ENCODE peak calls at places on chromosomes 16 and 17, in four cellular contexts. B is WTC11, Z is SK-N-SH, P is K562. G is an unnamed sample.

GRCh38 chr16:88868974-88869672 is 2.7 kb upstream of the PABPN1L start:
- DNase-seq in P (no peak), Z (no peak), B (no peak), G (no peak)

GRCh38 chr17:74089869-74090464 is 113.5 kb upstream of the RPL38 start:
- DNase-seq in B (peak), P (peak), Z (peak), G (peak)

GRCh38 chr17:13813347-13814240 is 211.9 kb upstream of the HS3ST3A1 start:
- DNase-seq in Z (no peak), B (no peak), P (no peak), G (peak)

GRCh38 chr16:76278976-76279375 is 1.8 kb downstream of the CNTNAP4 start:
- DNase-seq in Z (peak), B (no peak), P (no peak), G (peak)

GRCh38 chr17:44354582-44355309 is 8.9 kb downstream of the FAM171A2 start:
- DNase-seq in P (peak), Z (no peak), B (peak), G (no peak)

GRCh38 chr16:88570691-88571092 is 489 bp downstream of the ZC3H18 start:
- DNase-seq in P (peak), B (no peak), Z (no peak), G (no peak)

GRCh38 chr16:7124242-7124641 is 208.4 kb upstream of the RBFOX1 start:
- DNase-seq in Z (no peak), B (no peak), P (no peak), G (no peak)

GRCh38 chr17:40984226-40984625 is at the start of gene KRT40:
- DNase-seq in B (no peak), P (no peak), Z (no peak), G (no peak)

GRCh38 chr17:18920911-18921441 is 31.0 kb upstream of the SLC5A10 start:
- DNase-seq in Z (no peak), B (no peak), P (no peak), G (peak)

GRCh38 chr16:1078579-1079021 is 6.1 kb downstream of the SSTR5 start:
- DNase-seq in P (no peak), B (no peak), Z (no peak), G (peak)

GRCh38 chr17:4110152-4110551 is 32.7 kb downstream of the ZZEF1 start:
- DNase-seq in B (no peak), Z (no peak), P (no peak), G (no peak)

GRCh38 chr17:68564415-68565111 is 36.6 kb downstream of the FAM20A start:
- DNase-seq in B (no peak), Z (no peak), P (no peak), G (no peak)

GRCh38 chr17:47844814-47845453 is 3.9 kb upstream of the SCRN2 start:
- DNase-seq in P (no peak), B (no peak), Z (peak), G (no peak)

GRCh38 chr17:82949361-82949760 is 109.5 kb upstream of the ZNF750 start:
- DNase-seq in P (no peak), B (no peak), Z (no peak), G (no peak)

GRCh38 chr16:19116711-19117449 is 3.1 kb downstream of the ITPRIPL2 start:
- DNase-seq in B (no peak), Z (no peak), P (no peak), G (no peak)

GRCh38 chr17:58565389-58566311 is 51.2 kb upstream of the MTMR4 start:
- DNase-seq in Z (no peak), P (no peak), B (peak), G (no peak)

GRCh38 chr16:13680021-13680672 is 239.8 kb upstream of the ERCC4 start:
- DNase-seq in B (no peak), Z (no peak), P (no peak), G (no peak)

GRCh38 chr17:46772013-46772878 is 46.2 kb downstream of the WNT3 start:
- DNase-seq in B (peak), P (no peak), Z (no peak), G (peak)

GRCh38 chr16:56011808-56012478 is 136.8 kb upstream of the CES5A start:
- DNase-seq in B (no peak), P (no peak), Z (no peak), G (no peak)

GRCh38 chr17:44688200-44688599 is 1.4 kb downstream of the CCDC43 start:
- DNase-seq in P (no peak), B (no peak), Z (no peak), G (no peak)

GRCh38 chr17:30555942-30556341 is 78.7 kb downstream of the GOSR1 start:
- DNase-seq in B (no peak), P (no peak), Z (no peak), G (no peak)

GRCh38 chr16:19236561-19236960 is 49.0 kb upstream of the CLEC19A start:
- DNase-seq in P (no peak), Z (no peak), B (no peak), G (peak)

GRCh38 chr17:3695723-3696411 is at the start of gene P2RX5:
- DNase-seq in P (peak), B (peak), Z (peak), G (no peak)

GRCh38 chr17:77476498-77476897 is 335.7 kb downstream of the SEC14L1 start:
- DNase-seq in P (no peak), Z (no peak), B (no peak), G (no peak)

GRCh38 chr16:72191551-72191950 is 19.6 kb upstream of the PMFBP1 start:
- DNase-seq in B (no peak), Z (no peak), P (no peak), G (no peak)

GRCh38 chr17:82970067-82970466 is 109.3 kb upstream of the METRNL start:
- DNase-seq in B (no peak), Z (no peak), P (no peak), G (no peak)

GRCh38 chr17:74350486-74350885 is 11.2 kb downstream of the BTBD17 start:
- DNase-seq in Z (no peak), P (no peak), B (no peak), G (no peak)

GRCh38 chr17:74325743-74326379 is at the start of gene KIF19:
- DNase-seq in Z (peak), P (peak), B (peak), G (no peak)

GRCh38 chr16:72066747-72067146 is 3.7 kb downstream of the HPR start:
- DNase-seq in Z (peak), B (no peak), P (peak), G (peak)

GRCh38 chr16:57242650-57243049 is 2.4 kb upstream of the ARL2BP start:
- DNase-seq in B (no peak), Z (no peak), P (no peak), G (no peak)

GRCh38 chr17:43608313-43608712 is 53.4 kb downstream of the MEOX1 start:
- DNase-seq in B (no peak), P (no peak), Z (no peak), G (no peak)

GRCh38 chr17:49157784-49158183 is 25.2 kb downstream of the B4GALNT2 start:
- DNase-seq in Z (no peak), P (no peak), B (no peak), G (no peak)

GRCh38 chr16:29811896-29812665 is at the start of gene PRRT2:
- DNase-seq in Z (peak), P (peak), B (peak), G (no peak)

GRCh38 chr16:22623351-22623781 is 112.7 kb downstream of the NPIPB5 start:
- DNase-seq in P (no peak), B (no peak), Z (no peak), G (no peak)

GRCh38 chr16:89346869-89347268 is 129.4 kb downstream of the ZNF778 start:
- DNase-seq in B (no peak), P (no peak), Z (no peak), G (no peak)

GRCh38 chr16:19102187-19102872 is 11.4 kb upstream of the ITPRIPL2 start:
- DNase-seq in Z (no peak), P (no peak), B (no peak), G (no peak)

GRCh38 chr16:50213939-50214519 is 52.3 kb upstream of the ADCY7 start:
- DNase-seq in Z (peak), P (peak), B (no peak), G (peak)

DNA sequence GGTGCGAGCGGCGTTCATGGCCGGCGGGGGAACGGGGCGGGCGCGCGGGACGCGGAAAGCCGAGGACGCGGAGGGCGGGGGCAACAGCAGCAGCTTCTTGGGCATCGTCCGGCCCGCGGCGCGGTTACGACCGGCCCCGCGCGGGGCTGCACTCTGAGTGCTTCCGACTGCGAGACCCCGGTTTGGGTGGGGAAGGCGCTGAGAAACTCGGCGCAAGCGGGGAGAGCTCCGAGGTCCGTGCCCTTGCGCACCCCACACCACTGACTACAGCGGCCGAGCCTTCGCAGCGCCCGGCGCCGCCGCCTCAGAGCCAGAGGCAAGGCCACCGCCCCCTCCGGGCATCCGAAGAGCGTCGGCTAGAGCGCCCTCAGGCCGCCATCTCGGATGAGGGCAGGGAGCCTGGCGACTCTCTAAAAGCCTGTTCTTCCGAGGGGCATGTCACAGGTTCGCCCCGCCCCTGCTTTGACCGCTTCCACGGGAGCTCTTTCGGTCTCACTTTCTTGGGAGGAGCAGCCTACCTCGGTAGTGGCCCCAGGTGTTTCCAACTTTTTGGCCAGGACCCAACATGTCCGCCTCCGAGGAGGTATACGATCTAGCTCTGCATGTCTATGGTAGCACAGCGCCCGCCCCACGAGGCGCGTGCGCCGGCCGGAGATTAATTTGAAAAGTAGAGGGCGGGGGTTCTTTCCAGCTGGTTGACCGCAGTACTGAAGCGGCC is at the start of gene PRPSAP1:
- DNase-seq in Z (peak), B (peak), P (peak), G (peak)
- TF ChIP-seq FOXJ3 in Z (peak), B (no peak), P (no peak), G (peak)

DNA sequence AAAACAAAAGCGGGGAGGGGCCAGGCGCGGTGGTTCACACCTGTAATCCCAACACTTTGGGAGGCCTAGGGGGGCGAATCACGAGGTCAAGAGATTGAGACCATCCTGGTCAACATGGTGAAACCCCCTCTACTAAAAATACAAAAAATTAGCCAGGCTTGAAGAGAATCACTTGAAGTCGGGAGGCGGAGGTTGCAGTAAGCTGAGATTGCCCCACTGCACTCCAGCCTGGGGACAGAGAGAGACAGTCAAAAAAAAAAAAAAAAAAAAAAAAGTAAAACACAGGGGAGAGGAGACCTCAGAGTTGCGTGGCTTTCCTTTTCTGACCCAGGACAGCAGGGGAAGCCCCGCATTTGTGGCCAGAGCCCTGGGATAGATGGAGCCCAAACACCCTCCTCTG is 19.9 kb downstream of the ACTG1 start:
- DNase-seq in P (no peak), B (no peak), Z (no peak), G (no peak)
- TF ChIP-seq FOXJ3 in P (no peak), B (no peak), Z (no peak), G (no peak)

GRCh38 chr17:66580601-66581385 is 254.1 kb upstream of the CACNG5 start:
- DNase-seq in P (no peak), Z (peak), B (no peak), G (no peak)

GRCh38 chr17:66578781-66579489 is 256.0 kb upstream of the CACNG5 start:
- DNase-seq in P (no peak), B (no peak), Z (no peak), G (no peak)

GRCh38 chr17:66583112-66583748 is 251.7 kb upstream of the CACNG5 start:
- DNase-seq in Z (no peak), P (no peak), B (no peak), G (no peak)

GRCh38 chr17:66582373-66583111 is 252.4 kb upstream of the CACNG5 start:
- DNase-seq in Z (no peak), B (no peak), P (no peak), G (peak)

DNA sequence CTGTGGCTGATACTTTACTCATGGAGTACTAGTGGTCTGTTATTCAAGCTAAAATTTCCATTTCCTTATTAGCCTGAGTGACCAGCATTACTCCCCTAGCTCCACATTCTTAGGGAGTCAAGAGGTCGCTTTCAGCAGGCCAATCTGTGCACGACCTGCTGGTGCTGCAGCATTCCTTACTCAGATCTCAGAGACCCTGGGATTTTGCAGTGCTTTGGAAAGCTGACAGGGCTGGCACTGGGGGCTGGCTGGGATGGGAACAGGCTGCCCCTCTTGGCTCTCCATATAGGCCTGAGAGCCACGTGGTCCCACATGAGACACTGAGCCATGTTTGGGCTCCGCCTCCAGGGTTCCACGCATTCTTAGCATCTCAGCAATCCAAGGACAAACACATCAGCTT is 254.7 kb upstream of the CACNG5 start:
- DNase-seq in B (peak), Z (no peak), P (no peak), G (peak)
- TF ChIP-seq FOXJ3 in B (no peak), Z (no peak), P (no peak), G (no peak)

DNA sequence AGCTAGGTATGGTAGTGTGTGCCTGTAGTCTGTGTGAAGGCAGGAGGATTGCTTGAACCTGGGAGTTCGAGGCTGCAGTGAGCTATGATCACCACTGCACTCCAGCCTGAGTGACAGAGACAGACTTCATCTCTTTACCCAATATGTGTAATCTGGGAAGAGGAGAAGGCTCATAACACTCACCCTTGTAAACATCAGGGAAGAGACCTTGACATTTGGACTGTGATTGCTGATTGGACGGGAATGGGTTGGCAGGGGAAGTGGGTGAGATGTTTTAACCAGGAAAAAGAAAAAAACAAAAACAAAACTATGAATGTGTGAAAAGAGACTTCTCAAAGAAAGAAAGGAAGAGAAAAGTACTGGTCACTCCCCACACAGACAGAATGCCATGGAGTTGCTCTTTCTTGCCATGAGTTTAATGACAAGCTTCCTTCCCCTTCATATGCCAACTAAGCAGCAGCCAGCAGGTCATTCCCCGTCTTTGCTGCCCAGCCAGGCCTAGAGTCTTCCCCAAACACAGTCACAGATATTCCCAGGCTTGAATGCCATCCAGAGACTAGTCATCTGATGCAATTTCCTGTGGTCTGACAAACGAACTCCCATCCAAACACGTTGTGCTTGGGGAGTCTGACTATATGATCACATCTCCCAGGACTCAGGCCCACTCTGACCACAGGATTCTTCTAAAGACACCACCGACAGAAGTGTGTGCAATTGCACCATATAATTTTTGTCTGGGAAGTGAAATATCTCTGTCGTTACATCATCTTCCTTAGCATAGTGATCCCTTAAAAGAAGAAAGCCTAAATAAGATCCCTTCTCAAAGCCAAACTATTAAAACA is 3.6 kb upstream of the XAF1 start:
- DNase-seq in P (no peak), B (no peak), Z (no peak), G (peak)
- TF ChIP-seq FOXJ3 in P (no peak), B (no peak), Z (no peak), G (no peak)

DNA sequence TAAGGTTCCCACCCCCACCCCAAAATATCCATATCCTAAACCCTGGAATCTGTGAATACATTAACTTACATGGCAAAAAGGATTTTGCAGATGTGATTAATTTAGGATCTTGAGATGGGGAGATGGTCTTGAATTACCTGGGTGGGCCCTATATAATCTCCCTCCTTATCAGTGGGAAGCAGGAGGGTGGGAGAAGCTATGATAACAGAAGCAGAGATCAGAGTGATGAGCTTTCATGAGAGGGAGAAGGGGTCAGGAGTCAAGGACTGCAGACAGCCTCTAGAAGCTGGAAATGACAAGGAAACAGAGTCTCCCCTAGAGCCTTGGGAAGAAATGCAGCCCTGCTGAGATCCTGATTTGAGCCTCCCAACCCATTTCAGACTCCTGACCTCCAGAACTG is 34.8 kb downstream of the PRSS54 start:
- DNase-seq in P (no peak), B (no peak), Z (no peak), G (no peak)
- TF ChIP-seq FOXJ3 in P (no peak), B (no peak), Z (no peak), G (no peak)

GRCh38 chr17:56737741-56738161 is 96.0 kb downstream of the C17orf67 start:
- DNase-seq in B (no peak), P (no peak), Z (no peak), G (no peak)
- TF ChIP-seq FOXJ3 in B (no peak), P (no peak), Z (no peak), G (no peak)

GRCh38 chr16:58582971-58583765 is 46.5 kb downstream of the CNOT1 start:
- DNase-seq in P (no peak), Z (no peak), B (no peak), G (no peak)
- TF ChIP-seq FOXJ3 in P (no peak), Z (no peak), B (no peak), G (no peak)

GRCh38 chr16:11406177-11406560 is 60.9 kb downstream of the RMI2 start:
- DNase-seq in P (no peak), B (no peak), Z (no peak), G (no peak)

GRCh38 chr16:11404608-11405007 is 59.3 kb downstream of the RMI2 start:
- DNase-seq in Z (no peak), B (no peak), P (no peak), G (no peak)

GRCh38 chr16:11403920-11404319 is 58.7 kb downstream of the RMI2 start:
- DNase-seq in B (no peak), P (no peak), Z (no peak), G (no peak)

GRCh38 chr16:11407047-11407982 is 62.1 kb downstream of the RMI2 start:
- DNase-seq in P (peak), Z (peak), B (peak), G (peak)

DNA sequence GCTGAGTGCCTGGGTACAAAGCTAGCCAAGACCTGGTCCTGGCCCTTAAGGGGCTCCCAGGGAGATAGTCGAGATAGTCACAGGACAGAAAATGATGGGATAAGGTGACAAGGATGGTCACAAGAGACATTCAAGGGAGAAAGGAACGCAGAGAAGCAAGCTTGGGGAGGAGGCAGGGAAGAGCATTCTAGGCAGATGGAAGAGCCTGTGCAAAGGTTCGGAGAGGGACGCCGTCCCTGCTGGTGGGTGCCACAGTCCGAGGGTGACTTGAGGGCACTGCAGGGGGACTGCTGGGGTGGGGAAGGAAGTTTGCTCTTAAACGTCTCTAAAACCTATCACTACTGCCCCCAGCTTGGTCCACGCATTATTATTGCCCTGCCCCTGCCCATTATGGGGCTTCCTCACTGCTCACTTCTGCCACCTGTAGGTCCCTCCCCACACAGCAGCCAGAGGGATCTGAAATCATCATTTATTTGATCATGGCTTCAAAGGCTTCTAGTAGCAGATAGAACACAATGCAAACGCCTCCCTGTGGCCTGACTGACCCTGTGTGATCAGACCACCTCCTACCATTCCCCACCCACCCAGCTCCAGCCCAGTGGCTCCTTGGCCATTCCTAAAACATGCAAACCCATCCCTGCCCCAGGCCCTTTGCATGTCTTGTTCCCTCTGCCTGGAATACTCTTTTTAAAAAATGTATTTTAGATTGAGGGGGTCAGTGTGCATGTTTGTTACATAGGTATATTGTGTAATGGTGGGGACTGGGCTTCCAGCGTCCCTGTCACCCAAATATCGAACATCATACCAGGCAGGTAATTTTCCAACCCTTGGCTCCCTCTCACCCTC is 60.3 kb downstream of the RMI2 start:
- DNase-seq in B (peak), Z (peak), P (peak), G (peak)
- TF ChIP-seq FOXJ3 in B (no peak), Z (no peak), P (no peak), G (no peak)